ENCODE peak calls at places on chromosome 15, in ten cellular contexts. One of them, this sample, is unnamed.

GRCh38 chr15:64897345-64897985 is 14.2 kb upstream of the ANKDD1A start:
- DNase-seq in GF-D8: no peak
- DNase-seq in A172: peak; percentile 86
- DNase-seq in left ventricle myocardium inferior: peak; percentile 73
- DNase-seq in stimulated activated CD8-positive, alpha-beta memory T cell treated with anti-CD3 and anti-CD28 coated beads, Interleukin-15, amount 100 ng/mL, for 4 hours: no peak
- DNase-seq in substantia nigra: no peak
- DNase-seq in AG10803: peak; percentile 74
- DNase-seq in HuH-7: no peak
- DNase-seq in activated CD4-positive, alpha-beta T cell treated with anti-CD3 and anti-CD28 coated beads for 24 hours: no peak
- DNase-seq in RWPE1: peak; percentile 63
- DNase-seq in this sample: no peak

GRCh38 chr15:64354683-64355558 is 1.1 kb downstream of the CSNK1G1 start:
- DNase-seq in GF-D8: no peak
- DNase-seq in A172: no peak
- DNase-seq in left ventricle myocardium inferior: no peak
- DNase-seq in stimulated activated CD8-positive, alpha-beta memory T cell treated with anti-CD3 and anti-CD28 coated beads, Interleukin-15, amount 100 ng/mL, for 4 hours: no peak
- DNase-seq in substantia nigra: no peak
- DNase-seq in AG10803: no peak
- DNase-seq in HuH-7: no peak
- DNase-seq in activated CD4-positive, alpha-beta T cell treated with anti-CD3 and anti-CD28 coated beads for 24 hours: no peak
- DNase-seq in RWPE1: no peak
- DNase-seq in this sample: no peak

GRCh38 chr15:68584704-68585573 is 6.1 kb downstream of the CORO2B start:
- DNase-seq in GF-D8: no peak
- DNase-seq in A172: no peak
- DNase-seq in left ventricle myocardium inferior: no peak
- DNase-seq in stimulated activated CD8-positive, alpha-beta memory T cell treated with anti-CD3 and anti-CD28 coated beads, Interleukin-15, amount 100 ng/mL, for 4 hours: no peak
- DNase-seq in substantia nigra: no peak
- DNase-seq in AG10803: no peak
- DNase-seq in HuH-7: no peak
- DNase-seq in activated CD4-positive, alpha-beta T cell treated with anti-CD3 and anti-CD28 coated beads for 24 hours: no peak
- DNase-seq in RWPE1: no peak
- DNase-seq in this sample: no peak

GRCh38 chr15:89631902-89632264 is 23.4 kb downstream of the KIF7 start:
- DNase-seq in GF-D8: no peak
- DNase-seq in A172: no peak
- DNase-seq in left ventricle myocardium inferior: no peak
- DNase-seq in stimulated activated CD8-positive, alpha-beta memory T cell treated with anti-CD3 and anti-CD28 coated beads, Interleukin-15, amount 100 ng/mL, for 4 hours: no peak
- DNase-seq in substantia nigra: no peak
- DNase-seq in AG10803: no peak
- DNase-seq in HuH-7: peak; percentile 15
- DNase-seq in activated CD4-positive, alpha-beta T cell treated with anti-CD3 and anti-CD28 coated beads for 24 hours: no peak
- DNase-seq in RWPE1: no peak
- DNase-seq in this sample: no peak

GRCh38 chr15:82643992-82644391 is 3.2 kb downstream of the CPEB1 start:
- DNase-seq in GF-D8: no peak
- DNase-seq in A172: no peak
- DNase-seq in left ventricle myocardium inferior: no peak
- DNase-seq in stimulated activated CD8-positive, alpha-beta memory T cell treated with anti-CD3 and anti-CD28 coated beads, Interleukin-15, amount 100 ng/mL, for 4 hours: no peak
- DNase-seq in substantia nigra: no peak
- DNase-seq in AG10803: no peak
- DNase-seq in HuH-7: no peak
- DNase-seq in activated CD4-positive, alpha-beta T cell treated with anti-CD3 and anti-CD28 coated beads for 24 hours: no peak
- DNase-seq in RWPE1: no peak
- DNase-seq in this sample: no peak

GRCh38 chr15:68417897-68418296 is 14.1 kb downstream of the ITGA11 start:
- DNase-seq in GF-D8: no peak
- DNase-seq in A172: no peak
- DNase-seq in left ventricle myocardium inferior: no peak
- DNase-seq in stimulated activated CD8-positive, alpha-beta memory T cell treated with anti-CD3 and anti-CD28 coated beads, Interleukin-15, amount 100 ng/mL, for 4 hours: no peak
- DNase-seq in substantia nigra: no peak
- DNase-seq in AG10803: peak; percentile 70
- DNase-seq in HuH-7: no peak
- DNase-seq in activated CD4-positive, alpha-beta T cell treated with anti-CD3 and anti-CD28 coated beads for 24 hours: no peak
- DNase-seq in RWPE1: no peak
- DNase-seq in this sample: no peak

GRCh38 chr15:38555686-38556334 is 8.8 kb downstream of the RASGRP1 start:
- DNase-seq in GF-D8: no peak
- DNase-seq in A172: no peak
- DNase-seq in left ventricle myocardium inferior: no peak
- DNase-seq in stimulated activated CD8-positive, alpha-beta memory T cell treated with anti-CD3 and anti-CD28 coated beads, Interleukin-15, amount 100 ng/mL, for 4 hours: no peak
- DNase-seq in substantia nigra: no peak
- DNase-seq in AG10803: peak; percentile 90
- DNase-seq in HuH-7: no peak
- DNase-seq in activated CD4-positive, alpha-beta T cell treated with anti-CD3 and anti-CD28 coated beads for 24 hours: no peak
- DNase-seq in RWPE1: no peak
- DNase-seq in this sample: no peak

GRCh38 chr15:85692873-85693272 is 101.9 kb downstream of the KLHL25 start:
- DNase-seq in GF-D8: no peak
- DNase-seq in A172: no peak
- DNase-seq in left ventricle myocardium inferior: no peak
- DNase-seq in stimulated activated CD8-positive, alpha-beta memory T cell treated with anti-CD3 and anti-CD28 coated beads, Interleukin-15, amount 100 ng/mL, for 4 hours: no peak
- DNase-seq in substantia nigra: no peak
- DNase-seq in AG10803: no peak
- DNase-seq in HuH-7: no peak
- DNase-seq in activated CD4-positive, alpha-beta T cell treated with anti-CD3 and anti-CD28 coated beads for 24 hours: no peak
- DNase-seq in RWPE1: no peak
- DNase-seq in this sample: no peak

GRCh38 chr15:64067564-64068030 is 21.3 kb upstream of the DAPK2 start:
- DNase-seq in GF-D8: no peak
- DNase-seq in A172: peak; percentile 52
- DNase-seq in left ventricle myocardium inferior: peak; percentile 25
- DNase-seq in stimulated activated CD8-positive, alpha-beta memory T cell treated with anti-CD3 and anti-CD28 coated beads, Interleukin-15, amount 100 ng/mL, for 4 hours: peak; percentile 42
- DNase-seq in substantia nigra: no peak
- DNase-seq in AG10803: peak; percentile 48
- DNase-seq in HuH-7: peak; percentile 82
- DNase-seq in activated CD4-positive, alpha-beta T cell treated with anti-CD3 and anti-CD28 coated beads for 24 hours: peak; percentile 51
- DNase-seq in RWPE1: peak; percentile 71
- DNase-seq in this sample: peak; percentile 77

GRCh38 chr15:100330629-100331215 is 11.1 kb downstream of the ADAMTS17 start:
- DNase-seq in GF-D8: no peak
- DNase-seq in A172: no peak
- DNase-seq in left ventricle myocardium inferior: no peak
- DNase-seq in stimulated activated CD8-positive, alpha-beta memory T cell treated with anti-CD3 and anti-CD28 coated beads, Interleukin-15, amount 100 ng/mL, for 4 hours: no peak
- DNase-seq in substantia nigra: no peak
- DNase-seq in AG10803: no peak
- DNase-seq in HuH-7: no peak
- DNase-seq in activated CD4-positive, alpha-beta T cell treated with anti-CD3 and anti-CD28 coated beads for 24 hours: no peak
- DNase-seq in RWPE1: no peak
- DNase-seq in this sample: no peak

GRCh38 chr15:57703387-57703786 is 3.1 kb upstream of the POLR2M start:
- DNase-seq in GF-D8: no peak
- DNase-seq in A172: peak; percentile 81
- DNase-seq in left ventricle myocardium inferior: no peak
- DNase-seq in stimulated activated CD8-positive, alpha-beta memory T cell treated with anti-CD3 and anti-CD28 coated beads, Interleukin-15, amount 100 ng/mL, for 4 hours: no peak
- DNase-seq in substantia nigra: no peak
- DNase-seq in AG10803: peak; percentile 58
- DNase-seq in HuH-7: no peak
- DNase-seq in activated CD4-positive, alpha-beta T cell treated with anti-CD3 and anti-CD28 coated beads for 24 hours: no peak
- DNase-seq in RWPE1: no peak
- DNase-seq in this sample: no peak

GRCh38 chr15:51229907-51230328 is 108.5 kb downstream of the CYP19A1 start:
- DNase-seq in GF-D8: no peak
- DNase-seq in A172: peak; percentile 19
- DNase-seq in left ventricle myocardium inferior: no peak
- DNase-seq in stimulated activated CD8-positive, alpha-beta memory T cell treated with anti-CD3 and anti-CD28 coated beads, Interleukin-15, amount 100 ng/mL, for 4 hours: no peak
- DNase-seq in substantia nigra: no peak
- DNase-seq in AG10803: peak; percentile 56
- DNase-seq in HuH-7: peak; percentile 21
- DNase-seq in activated CD4-positive, alpha-beta T cell treated with anti-CD3 and anti-CD28 coated beads for 24 hours: no peak
- DNase-seq in RWPE1: peak; percentile 18
- DNase-seq in this sample: no peak

GRCh38 chr15:75161106-75161505 is 40.6 kb upstream of the C15orf39 start:
- DNase-seq in GF-D8: no peak
- DNase-seq in A172: no peak
- DNase-seq in left ventricle myocardium inferior: no peak
- DNase-seq in stimulated activated CD8-positive, alpha-beta memory T cell treated with anti-CD3 and anti-CD28 coated beads, Interleukin-15, amount 100 ng/mL, for 4 hours: no peak
- DNase-seq in substantia nigra: no peak
- DNase-seq in AG10803: no peak
- DNase-seq in HuH-7: no peak
- DNase-seq in activated CD4-positive, alpha-beta T cell treated with anti-CD3 and anti-CD28 coated beads for 24 hours: no peak
- DNase-seq in RWPE1: no peak
- DNase-seq in this sample: no peak

GRCh38 chr15:74889390-74889881 is 406 bp upstream of the MPI start:
- DNase-seq in GF-D8: peak; percentile 21
- DNase-seq in A172: no peak
- DNase-seq in left ventricle myocardium inferior: peak; percentile 57
- DNase-seq in stimulated activated CD8-positive, alpha-beta memory T cell treated with anti-CD3 and anti-CD28 coated beads, Interleukin-15, amount 100 ng/mL, for 4 hours: no peak
- DNase-seq in substantia nigra: no peak
- DNase-seq in AG10803: no peak
- DNase-seq in HuH-7: peak; percentile 56
- DNase-seq in activated CD4-positive, alpha-beta T cell treated with anti-CD3 and anti-CD28 coated beads for 24 hours: no peak
- DNase-seq in RWPE1: no peak
- DNase-seq in this sample: peak; percentile 39

GRCh38 chr15:90871097-90871715 is 2.8 kb downstream of the FURIN start:
- DNase-seq in GF-D8: no peak
- DNase-seq in A172: no peak
- DNase-seq in left ventricle myocardium inferior: peak; percentile 42
- DNase-seq in stimulated activated CD8-positive, alpha-beta memory T cell treated with anti-CD3 and anti-CD28 coated beads, Interleukin-15, amount 100 ng/mL, for 4 hours: no peak
- DNase-seq in substantia nigra: no peak
- DNase-seq in AG10803: peak; percentile 35
- DNase-seq in HuH-7: no peak
- DNase-seq in activated CD4-positive, alpha-beta T cell treated with anti-CD3 and anti-CD28 coated beads for 24 hours: no peak
- DNase-seq in RWPE1: peak; percentile 44
- DNase-seq in this sample: peak; percentile 31

GRCh38 chr15:44087578-44088190 is 107.4 kb downstream of the FRMD5 start:
- DNase-seq in GF-D8: no peak
- DNase-seq in A172: peak; percentile 83
- DNase-seq in left ventricle myocardium inferior: no peak
- DNase-seq in stimulated activated CD8-positive, alpha-beta memory T cell treated with anti-CD3 and anti-CD28 coated beads, Interleukin-15, amount 100 ng/mL, for 4 hours: no peak
- DNase-seq in substantia nigra: no peak
- DNase-seq in AG10803: peak; percentile 91
- DNase-seq in HuH-7: no peak
- DNase-seq in activated CD4-positive, alpha-beta T cell treated with anti-CD3 and anti-CD28 coated beads for 24 hours: no peak
- DNase-seq in RWPE1: peak; percentile 85
- DNase-seq in this sample: no peak

GRCh38 chr15:57751177-57751800 is 44.8 kb downstream of the POLR2M start:
- DNase-seq in GF-D8: no peak
- DNase-seq in A172: peak; percentile 28
- DNase-seq in left ventricle myocardium inferior: no peak
- DNase-seq in stimulated activated CD8-positive, alpha-beta memory T cell treated with anti-CD3 and anti-CD28 coated beads, Interleukin-15, amount 100 ng/mL, for 4 hours: no peak
- DNase-seq in substantia nigra: no peak
- DNase-seq in AG10803: peak; percentile 58
- DNase-seq in HuH-7: no peak
- DNase-seq in activated CD4-positive, alpha-beta T cell treated with anti-CD3 and anti-CD28 coated beads for 24 hours: no peak
- DNase-seq in RWPE1: peak; percentile 47
- DNase-seq in this sample: peak; percentile 15

GRCh38 chr15:25711691-25712090 is 151.4 kb downstream of the ATP10A start:
- DNase-seq in GF-D8: no peak
- DNase-seq in A172: no peak
- DNase-seq in left ventricle myocardium inferior: no peak
- DNase-seq in stimulated activated CD8-positive, alpha-beta memory T cell treated with anti-CD3 and anti-CD28 coated beads, Interleukin-15, amount 100 ng/mL, for 4 hours: no peak
- DNase-seq in substantia nigra: no peak
- DNase-seq in AG10803: no peak
- DNase-seq in HuH-7: no peak
- DNase-seq in activated CD4-positive, alpha-beta T cell treated with anti-CD3 and anti-CD28 coated beads for 24 hours: no peak
- DNase-seq in RWPE1: no peak
- DNase-seq in this sample: no peak

GRCh38 chr15:56736881-56737707 is 3.8 kb upstream of the ZNF280D start:
- DNase-seq in GF-D8: no peak
- DNase-seq in A172: peak; percentile 16
- DNase-seq in left ventricle myocardium inferior: no peak
- DNase-seq in stimulated activated CD8-positive, alpha-beta memory T cell treated with anti-CD3 and anti-CD28 coated beads, Interleukin-15, amount 100 ng/mL, for 4 hours: no peak
- DNase-seq in substantia nigra: no peak
- DNase-seq in AG10803: no peak
- DNase-seq in HuH-7: no peak
- DNase-seq in activated CD4-positive, alpha-beta T cell treated with anti-CD3 and anti-CD28 coated beads for 24 hours: no peak
- DNase-seq in RWPE1: no peak
- DNase-seq in this sample: no peak

GRCh38 chr15:88645171-88646087 is 6.6 kb downstream of the ISG20 start:
- DNase-seq in GF-D8: no peak
- DNase-seq in A172: no peak
- DNase-seq in left ventricle myocardium inferior: no peak
- DNase-seq in stimulated activated CD8-positive, alpha-beta memory T cell treated with anti-CD3 and anti-CD28 coated beads, Interleukin-15, amount 100 ng/mL, for 4 hours: no peak
- DNase-seq in substantia nigra: no peak
- DNase-seq in AG10803: no peak
- DNase-seq in HuH-7: no peak
- DNase-seq in activated CD4-positive, alpha-beta T cell treated with anti-CD3 and anti-CD28 coated beads for 24 hours: no peak
- DNase-seq in RWPE1: no peak
- DNase-seq in this sample: no peak

GRCh38 chr15:27853624-27854455 is 245.3 kb downstream of the OCA2 start:
- DNase-seq in GF-D8: no peak
- DNase-seq in A172: no peak
- DNase-seq in left ventricle myocardium inferior: no peak
- DNase-seq in stimulated activated CD8-positive, alpha-beta memory T cell treated with anti-CD3 and anti-CD28 coated beads, Interleukin-15, amount 100 ng/mL, for 4 hours: no peak
- DNase-seq in substantia nigra: no peak
- DNase-seq in AG10803: no peak
- DNase-seq in HuH-7: no peak
- DNase-seq in activated CD4-positive, alpha-beta T cell treated with anti-CD3 and anti-CD28 coated beads for 24 hours: no peak
- DNase-seq in RWPE1: no peak
- DNase-seq in this sample: no peak

GRCh38 chr15:82942691-82943090 is 9.8 kb downstream of the HOMER2 start:
- DNase-seq in GF-D8: no peak
- DNase-seq in A172: peak; percentile 88
- DNase-seq in left ventricle myocardium inferior: no peak
- DNase-seq in stimulated activated CD8-positive, alpha-beta memory T cell treated with anti-CD3 and anti-CD28 coated beads, Interleukin-15, amount 100 ng/mL, for 4 hours: no peak
- DNase-seq in substantia nigra: no peak
- DNase-seq in AG10803: peak; percentile 67
- DNase-seq in HuH-7: no peak
- DNase-seq in activated CD4-positive, alpha-beta T cell treated with anti-CD3 and anti-CD28 coated beads for 24 hours: no peak
- DNase-seq in RWPE1: peak; percentile 97
- DNase-seq in this sample: no peak

GRCh38 chr15:25450163-25450562 is 11.3 kb upstream of the UBE3A start:
- DNase-seq in GF-D8: no peak
- DNase-seq in A172: no peak
- DNase-seq in left ventricle myocardium inferior: no peak
- DNase-seq in stimulated activated CD8-positive, alpha-beta memory T cell treated with anti-CD3 and anti-CD28 coated beads, Interleukin-15, amount 100 ng/mL, for 4 hours: no peak
- DNase-seq in substantia nigra: no peak
- DNase-seq in AG10803: no peak
- DNase-seq in HuH-7: no peak
- DNase-seq in activated CD4-positive, alpha-beta T cell treated with anti-CD3 and anti-CD28 coated beads for 24 hours: no peak
- DNase-seq in RWPE1: no peak
- DNase-seq in this sample: no peak

GRCh38 chr15:65791335-65792129 is 561 bp downstream of the DENND4A start:
- DNase-seq in GF-D8: peak; percentile 18
- DNase-seq in A172: no peak
- DNase-seq in left ventricle myocardium inferior: peak; percentile 60
- DNase-seq in stimulated activated CD8-positive, alpha-beta memory T cell treated with anti-CD3 and anti-CD28 coated beads, Interleukin-15, amount 100 ng/mL, for 4 hours: peak; percentile 22
- DNase-seq in substantia nigra: peak; percentile 64
- DNase-seq in AG10803: no peak
- DNase-seq in HuH-7: peak; percentile 60
- DNase-seq in activated CD4-positive, alpha-beta T cell treated with anti-CD3 and anti-CD28 coated beads for 24 hours: peak; percentile 19
- DNase-seq in RWPE1: peak; percentile 41
- DNase-seq in this sample: peak; percentile 53